ENCODE peak calls at places on chromosomes 5 and 9, in eight cellular contexts. One of them, this sample, is unnamed.
A peak's percentile ranks its signal among the peaks of the same experiment; 100 is the strongest.

GRCh38 chr9:37121881-37122280 is 1.5 kb downstream of the ZCCHC7 start:
- DNase-seq in NCI-H460: no peak
- DNase-seq in PC-9: no peak
- DNase-seq in lung: no peak
- DNase-seq in GM10248: no peak
- DNase-seq in brain microvascular endothelial cell: no peak
- DNase-seq in stimulated activated CD8-positive, alpha-beta memory T cell treated with anti-CD3 and anti-CD28 coated beads, Interleukin-7, amount 100 ng/mL, for 24 hours: no peak
- DNase-seq in suprapubic skin: no peak
- DNase-seq in this sample: no peak

GRCh38 chr9:113580041-113580953 is 116.8 kb downstream of the RGS3 start:
- DNase-seq in NCI-H460: no peak
- DNase-seq in PC-9: peak; percentile 93
- DNase-seq in lung: peak; percentile 95
- DNase-seq in GM10248: no peak
- DNase-seq in brain microvascular endothelial cell: no peak
- DNase-seq in stimulated activated CD8-positive, alpha-beta memory T cell treated with anti-CD3 and anti-CD28 coated beads, Interleukin-7, amount 100 ng/mL, for 24 hours: peak; percentile 50
- DNase-seq in suprapubic skin: peak; percentile 92
- DNase-seq in this sample: no peak

GRCh38 chr5:117454716-117455212 is 880.1 kb upstream of the SEMA6A start:
- DNase-seq in NCI-H460: peak; percentile 41
- DNase-seq in PC-9: peak; percentile 70
- DNase-seq in lung: peak; percentile 49
- DNase-seq in GM10248: peak; percentile 55
- DNase-seq in brain microvascular endothelial cell: no peak
- DNase-seq in stimulated activated CD8-positive, alpha-beta memory T cell treated with anti-CD3 and anti-CD28 coated beads, Interleukin-7, amount 100 ng/mL, for 24 hours: no peak
- DNase-seq in suprapubic skin: peak; percentile 65
- DNase-seq in this sample: peak; percentile 59

GRCh38 chr9:129362287-129363098 is 184.4 kb upstream of the IER5L start:
- DNase-seq in NCI-H460: no peak
- DNase-seq in PC-9: peak; percentile 80
- DNase-seq in lung: no peak
- DNase-seq in GM10248: peak; percentile 27
- DNase-seq in brain microvascular endothelial cell: no peak
- DNase-seq in stimulated activated CD8-positive, alpha-beta memory T cell treated with anti-CD3 and anti-CD28 coated beads, Interleukin-7, amount 100 ng/mL, for 24 hours: no peak
- DNase-seq in suprapubic skin: no peak
- DNase-seq in this sample: peak; percentile 72

GRCh38 chr5:141683596-141684161 is 1.6 kb upstream of the ARAP3 start:
- DNase-seq in NCI-H460: no peak
- DNase-seq in PC-9: no peak
- DNase-seq in lung: no peak
- DNase-seq in GM10248: no peak
- DNase-seq in brain microvascular endothelial cell: no peak
- DNase-seq in stimulated activated CD8-positive, alpha-beta memory T cell treated with anti-CD3 and anti-CD28 coated beads, Interleukin-7, amount 100 ng/mL, for 24 hours: no peak
- DNase-seq in suprapubic skin: no peak
- DNase-seq in this sample: no peak

GRCh38 chr5:155053482-155053881 is 39.9 kb downstream of the KIF4B start:
- DNase-seq in NCI-H460: no peak
- DNase-seq in PC-9: no peak
- DNase-seq in lung: no peak
- DNase-seq in GM10248: no peak
- DNase-seq in brain microvascular endothelial cell: no peak
- DNase-seq in stimulated activated CD8-positive, alpha-beta memory T cell treated with anti-CD3 and anti-CD28 coated beads, Interleukin-7, amount 100 ng/mL, for 24 hours: no peak
- DNase-seq in suprapubic skin: no peak
- DNase-seq in this sample: no peak

GRCh38 chr9:134776080-134776796 is 104.4 kb upstream of the FCN2 start:
- DNase-seq in NCI-H460: no peak
- DNase-seq in PC-9: no peak
- DNase-seq in lung: no peak
- DNase-seq in GM10248: no peak
- DNase-seq in brain microvascular endothelial cell: no peak
- DNase-seq in stimulated activated CD8-positive, alpha-beta memory T cell treated with anti-CD3 and anti-CD28 coated beads, Interleukin-7, amount 100 ng/mL, for 24 hours: no peak
- DNase-seq in suprapubic skin: no peak
- DNase-seq in this sample: no peak

GRCh38 chr5:140249536-140249935 is 53.4 kb downstream of the PFDN1 start:
- DNase-seq in NCI-H460: no peak
- DNase-seq in PC-9: no peak
- DNase-seq in lung: no peak
- DNase-seq in GM10248: no peak
- DNase-seq in brain microvascular endothelial cell: no peak
- DNase-seq in stimulated activated CD8-positive, alpha-beta memory T cell treated with anti-CD3 and anti-CD28 coated beads, Interleukin-7, amount 100 ng/mL, for 24 hours: no peak
- DNase-seq in suprapubic skin: peak; percentile 13
- DNase-seq in this sample: no peak

GRCh38 chr9:98805506-98806272 is 1.8 kb upstream of the GALNT12 start:
- DNase-seq in NCI-H460: no peak
- DNase-seq in PC-9: no peak
- DNase-seq in lung: no peak
- DNase-seq in GM10248: no peak
- DNase-seq in brain microvascular endothelial cell: peak; percentile 58
- DNase-seq in stimulated activated CD8-positive, alpha-beta memory T cell treated with anti-CD3 and anti-CD28 coated beads, Interleukin-7, amount 100 ng/mL, for 24 hours: no peak
- DNase-seq in suprapubic skin: peak; percentile 55
- DNase-seq in this sample: no peak

GRCh38 chr5:64506567-64507321 is 929 bp downstream of the RGS7BP start:
- DNase-seq in NCI-H460: no peak
- DNase-seq in PC-9: no peak
- DNase-seq in lung: no peak
- DNase-seq in GM10248: no peak
- DNase-seq in brain microvascular endothelial cell: no peak
- DNase-seq in stimulated activated CD8-positive, alpha-beta memory T cell treated with anti-CD3 and anti-CD28 coated beads, Interleukin-7, amount 100 ng/mL, for 24 hours: no peak
- DNase-seq in suprapubic skin: no peak
- DNase-seq in this sample: no peak

GRCh38 chr5:82183828-82184227 is 94.3 kb downstream of the RPS23 start:
- DNase-seq in NCI-H460: no peak
- DNase-seq in PC-9: no peak
- DNase-seq in lung: no peak
- DNase-seq in GM10248: no peak
- DNase-seq in brain microvascular endothelial cell: no peak
- DNase-seq in stimulated activated CD8-positive, alpha-beta memory T cell treated with anti-CD3 and anti-CD28 coated beads, Interleukin-7, amount 100 ng/mL, for 24 hours: no peak
- DNase-seq in suprapubic skin: no peak
- DNase-seq in this sample: peak; percentile 5

GRCh38 chr5:141811287-141812155 is 66.7 kb downstream of the PCDH1 start:
- DNase-seq in NCI-H460: no peak
- DNase-seq in PC-9: no peak
- DNase-seq in lung: no peak
- DNase-seq in GM10248: peak; percentile 72
- DNase-seq in brain microvascular endothelial cell: no peak
- DNase-seq in stimulated activated CD8-positive, alpha-beta memory T cell treated with anti-CD3 and anti-CD28 coated beads, Interleukin-7, amount 100 ng/mL, for 24 hours: no peak
- DNase-seq in suprapubic skin: no peak
- DNase-seq in this sample: peak; percentile 91

GRCh38 chr5:158463971-158464370 is 605.0 kb upstream of the CLINT1 start:
- DNase-seq in NCI-H460: no peak
- DNase-seq in PC-9: no peak
- DNase-seq in lung: no peak
- DNase-seq in GM10248: no peak
- DNase-seq in brain microvascular endothelial cell: no peak
- DNase-seq in stimulated activated CD8-positive, alpha-beta memory T cell treated with anti-CD3 and anti-CD28 coated beads, Interleukin-7, amount 100 ng/mL, for 24 hours: no peak
- DNase-seq in suprapubic skin: peak; percentile 80
- DNase-seq in this sample: no peak

GRCh38 chr5:91305640-91306039 is 77.5 kb downstream of the ARRDC3 start:
- DNase-seq in NCI-H460: no peak
- DNase-seq in PC-9: no peak
- DNase-seq in lung: no peak
- DNase-seq in GM10248: no peak
- DNase-seq in brain microvascular endothelial cell: no peak
- DNase-seq in stimulated activated CD8-positive, alpha-beta memory T cell treated with anti-CD3 and anti-CD28 coated beads, Interleukin-7, amount 100 ng/mL, for 24 hours: no peak
- DNase-seq in suprapubic skin: no peak
- DNase-seq in this sample: no peak

GRCh38 chr5:5965132-5965531 is 413.2 kb downstream of the MED10 start:
- DNase-seq in NCI-H460: no peak
- DNase-seq in PC-9: no peak
- DNase-seq in lung: no peak
- DNase-seq in GM10248: no peak
- DNase-seq in brain microvascular endothelial cell: no peak
- DNase-seq in stimulated activated CD8-positive, alpha-beta memory T cell treated with anti-CD3 and anti-CD28 coated beads, Interleukin-7, amount 100 ng/mL, for 24 hours: no peak
- DNase-seq in suprapubic skin: no peak
- DNase-seq in this sample: no peak

GRCh38 chr5:56812110-56812509 is 3.2 kb upstream of the MAP3K1 start:
- DNase-seq in NCI-H460: no peak
- DNase-seq in PC-9: no peak
- DNase-seq in lung: no peak
- DNase-seq in GM10248: no peak
- DNase-seq in brain microvascular endothelial cell: no peak
- DNase-seq in stimulated activated CD8-positive, alpha-beta memory T cell treated with anti-CD3 and anti-CD28 coated beads, Interleukin-7, amount 100 ng/mL, for 24 hours: no peak
- DNase-seq in suprapubic skin: no peak
- DNase-seq in this sample: peak; percentile 73

GRCh38 chr5:69046375-69046957 is 47.3 kb upstream of the SLC30A5 start:
- DNase-seq in NCI-H460: peak; percentile 62
- DNase-seq in PC-9: peak; percentile 33
- DNase-seq in lung: no peak
- DNase-seq in GM10248: no peak
- DNase-seq in brain microvascular endothelial cell: no peak
- DNase-seq in stimulated activated CD8-positive, alpha-beta memory T cell treated with anti-CD3 and anti-CD28 coated beads, Interleukin-7, amount 100 ng/mL, for 24 hours: no peak
- DNase-seq in suprapubic skin: no peak
- DNase-seq in this sample: no peak

GRCh38 chr5:56358703-56359428 is 125.7 kb upstream of the ANKRD55 start:
- DNase-seq in NCI-H460: no peak
- DNase-seq in PC-9: peak; percentile 44
- DNase-seq in lung: no peak
- DNase-seq in GM10248: no peak
- DNase-seq in brain microvascular endothelial cell: peak; percentile 27
- DNase-seq in stimulated activated CD8-positive, alpha-beta memory T cell treated with anti-CD3 and anti-CD28 coated beads, Interleukin-7, amount 100 ng/mL, for 24 hours: no peak
- DNase-seq in suprapubic skin: no peak
- DNase-seq in this sample: no peak

GRCh38 chr9:111118256-111118950 is 80.1 kb upstream of the LPAR1 start:
- DNase-seq in NCI-H460: no peak
- DNase-seq in PC-9: no peak
- DNase-seq in lung: no peak
- DNase-seq in GM10248: no peak
- DNase-seq in brain microvascular endothelial cell: peak; percentile 56
- DNase-seq in stimulated activated CD8-positive, alpha-beta memory T cell treated with anti-CD3 and anti-CD28 coated beads, Interleukin-7, amount 100 ng/mL, for 24 hours: no peak
- DNase-seq in suprapubic skin: no peak
- DNase-seq in this sample: no peak

GRCh38 chr9:137984520-137985257 is 107.1 kb downstream of the CACNA1B start:
- DNase-seq in NCI-H460: no peak
- DNase-seq in PC-9: no peak
- DNase-seq in lung: no peak
- DNase-seq in GM10248: no peak
- DNase-seq in brain microvascular endothelial cell: no peak
- DNase-seq in stimulated activated CD8-positive, alpha-beta memory T cell treated with anti-CD3 and anti-CD28 coated beads, Interleukin-7, amount 100 ng/mL, for 24 hours: no peak
- DNase-seq in suprapubic skin: no peak
- DNase-seq in this sample: no peak

This sample was measured in BE2C.